ENCODE peak calls at places on chromosome 7, in seven cellular contexts. B is left ventricle myocardium inferior, X is upper lobe of left lung, R is heart left ventricle, Q is GM12878, S is sigmoid colon, W is keratinocyte. U is an unnamed sample.

GRCh38 chr7:105661625-105662024 is 80.3 kb upstream of the EFCAB10 start:
- DNase-seq in Q (no peak), B (no peak), X (no peak), S (no peak), W (no peak), R (no peak), U (no peak)

GRCh38 chr7:143214789-143215679 is 6.8 kb upstream of the TAS2R40 start:
- DNase-seq in X (peak; percentile 47), W (peak; percentile 38), Q (peak; percentile 50), R (no peak), B (no peak), S (peak; percentile 71), U (peak; percentile 72)

GRCh38 chr7:155371331-155371883 is 73.7 kb downstream of the INSIG1 start:
- DNase-seq in B (no peak), S (no peak), R (no peak), X (no peak), Q (no peak), W (no peak), U (no peak)

GRCh38 chr7:2802082-2802481 is 42.0 kb downstream of the GNA12 start:
- DNase-seq in Q (no peak), S (no peak), B (no peak), X (no peak), W (no peak), R (no peak), U (no peak)

GRCh38 chr7:158394936-158395335 is 192.7 kb downstream of the PTPRN2 start:
- DNase-seq in Q (no peak), R (no peak), S (no peak), W (no peak), B (peak; percentile 25), X (peak; percentile 36), U (peak; percentile 68)

GRCh38 chr7:109751241-109751640 is 1181.6 kb downstream of the DNAJB9 start:
- DNase-seq in W (no peak), X (no peak), B (no peak), R (no peak), S (no peak), Q (no peak), U (no peak)

GRCh38 chr7:47337531-47337930 is 244.4 kb downstream of the TNS3 start:
- DNase-seq in W (no peak), B (peak; percentile 51), X (peak; percentile 21), Q (peak; percentile 16), S (no peak), R (no peak), U (no peak)

GRCh38 chr7:63087575-63088190 is 911.0 kb upstream of the ZNF722 start:
- DNase-seq in R (no peak), Q (no peak), W (no peak), X (no peak), B (no peak), S (no peak), U (no peak)

GRCh38 chr7:15603124-15603523 is 41.3 kb upstream of the AGMO start:
- DNase-seq in W (no peak), Q (no peak), X (no peak), R (no peak), B (no peak), S (no peak), U (no peak)

GRCh38 chr7:70371652-70372051 is 760.3 kb upstream of the GALNT17 start:
- DNase-seq in W (no peak), Q (no peak), R (no peak), S (no peak), X (no peak), B (no peak), U (no peak)

GRCh38 chr7:107394831-107395230 is 75.0 kb upstream of the GPR22 start:
- DNase-seq in X (no peak), R (no peak), W (no peak), Q (no peak), S (no peak), B (no peak), U (no peak)

GRCh38 chr7:92833766-92834605 is 2.4 kb downstream of the CDK6 start:
- DNase-seq in X (peak; percentile 89), R (peak; percentile 91), B (peak; percentile 89), Q (no peak), S (peak; percentile 88), W (no peak), U (peak; percentile 82)

GRCh38 chr7:5591547-5591899 is 167.9 kb upstream of the TNRC18 start:
- DNase-seq in X (peak; percentile 43), Q (no peak), S (no peak), B (no peak), R (no peak), W (no peak), U (peak; percentile 68)

GRCh38 chr7:125169088-125169487 is 239.5 kb upstream of the POT1 start:
- DNase-seq in B (no peak), S (no peak), R (no peak), X (no peak), W (no peak), Q (no peak), U (no peak)

GRCh38 chr7:121411597-121411979 is 15.5 kb upstream of the FAM3C start:
- DNase-seq in R (no peak), X (no peak), W (no peak), S (no peak), B (no peak), Q (no peak), U (no peak)

DNA sequence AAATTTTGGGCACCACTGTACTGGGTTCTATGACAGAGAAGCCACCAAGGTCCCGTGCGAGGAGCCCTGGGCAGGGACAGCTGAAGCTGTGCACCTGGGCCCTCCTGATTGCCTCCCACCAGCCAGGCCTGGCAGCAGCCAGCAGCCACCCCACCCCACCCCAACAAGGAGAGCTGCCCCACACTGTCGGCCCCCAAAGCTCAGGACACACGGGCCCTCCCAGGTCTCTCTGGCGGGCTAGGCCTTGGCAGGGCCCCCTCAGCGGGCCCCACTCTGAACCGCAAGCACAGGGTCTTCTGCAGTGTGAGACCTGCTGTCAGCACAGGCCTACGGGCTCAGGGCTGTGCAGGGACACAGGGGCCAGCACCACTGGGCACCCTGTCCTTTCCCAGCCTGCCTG is 5.5 kb downstream of the GPR146 start:
- DNase-seq in W (no peak), B (no peak), S (no peak), X (no peak), R (no peak), Q (no peak), U (no peak)
- H3K4me1 ChIP-seq in W (peaks cover 2% of the 10 kb centered on the region), B (peaks cover 99% of the 10 kb centered on the region), S (peaks cover 45% of the 10 kb centered on the region), X (peaks cover 90% of the 10 kb centered on the region), R (peaks cover 2% of the 10 kb centered on the region), Q (peaks cover 8% of the 10 kb centered on the region), U (peaks cover 21% of the 10 kb centered on the region)

GRCh38 chr7:44633254-44634186 is 27.1 kb downstream of the OGDH start:
- DNase-seq in B (peak; percentile 52), W (no peak), X (peak; percentile 72), R (no peak), Q (peak; percentile 88), S (peak; percentile 88), U (peak; percentile 56)

GRCh38 chr7:44634187-44634838 is 27.9 kb downstream of the OGDH start:
- DNase-seq in Q (no peak), S (no peak), R (no peak), W (no peak), X (no peak), B (no peak), U (no peak)

GRCh38 chr7:44636041-44636580 is 29.7 kb downstream of the OGDH start:
- DNase-seq in R (no peak), X (peak; percentile 72), S (no peak), W (no peak), B (no peak), Q (no peak), U (no peak)

GRCh38 chr7:44636926-44637325 is 30.5 kb downstream of the OGDH start:
- DNase-seq in Q (no peak), R (no peak), B (no peak), S (no peak), X (no peak), W (no peak), U (no peak)

DNA sequence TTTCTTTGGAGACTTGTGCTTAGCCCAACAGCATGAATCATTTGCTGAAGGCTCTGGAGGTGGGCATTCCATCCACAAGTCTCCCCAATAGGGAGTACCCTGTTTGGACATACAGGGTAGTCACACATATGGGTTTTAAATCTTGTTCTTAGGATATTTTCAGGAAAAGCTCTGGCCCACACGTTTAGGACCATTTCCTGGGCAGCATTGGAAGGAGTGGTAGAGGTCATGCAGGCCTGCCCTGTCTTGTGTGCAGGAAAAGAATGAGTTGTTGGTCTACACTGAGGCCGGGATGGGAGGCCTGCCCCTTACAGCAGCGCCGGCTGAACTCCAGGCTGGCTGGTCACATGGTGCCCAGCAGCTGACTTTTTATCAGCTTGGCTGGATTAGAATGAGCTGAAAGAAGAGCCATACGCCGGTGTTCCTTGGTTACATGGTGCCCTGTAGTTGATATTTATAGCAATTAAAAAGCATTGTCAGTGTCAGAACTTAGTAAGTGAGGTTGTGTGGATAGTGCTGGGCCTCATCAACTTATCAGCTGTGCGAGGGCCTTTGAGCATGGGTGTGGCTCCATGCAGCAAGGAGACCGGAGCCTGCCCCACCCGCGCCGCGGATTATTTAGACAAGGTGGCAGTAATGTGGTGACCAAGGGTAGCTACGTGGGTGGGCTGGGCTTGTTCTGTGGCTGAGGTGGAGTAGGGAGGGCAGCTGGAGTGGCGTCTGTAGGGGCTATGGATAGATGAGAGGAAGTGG is 28.6 kb downstream of the OGDH start:
- DNase-seq in S (no peak), B (peak; percentile 67), W (no peak), Q (no peak), X (peak; percentile 58), R (no peak), U (peak; percentile 61)
- H3K4me1 ChIP-seq in S (peaks cover 76% of the 10 kb centered on the region), B (peaks cover 100% of the 10 kb centered on the region), W (peaks cover 58% of the 10 kb centered on the region), Q (peaks cover 87% of the 10 kb centered on the region), X (peaks cover 91% of the 10 kb centered on the region), R (peaks cover 4% of the 10 kb centered on the region), U (peaks cover 36% of the 10 kb centered on the region)

DNA sequence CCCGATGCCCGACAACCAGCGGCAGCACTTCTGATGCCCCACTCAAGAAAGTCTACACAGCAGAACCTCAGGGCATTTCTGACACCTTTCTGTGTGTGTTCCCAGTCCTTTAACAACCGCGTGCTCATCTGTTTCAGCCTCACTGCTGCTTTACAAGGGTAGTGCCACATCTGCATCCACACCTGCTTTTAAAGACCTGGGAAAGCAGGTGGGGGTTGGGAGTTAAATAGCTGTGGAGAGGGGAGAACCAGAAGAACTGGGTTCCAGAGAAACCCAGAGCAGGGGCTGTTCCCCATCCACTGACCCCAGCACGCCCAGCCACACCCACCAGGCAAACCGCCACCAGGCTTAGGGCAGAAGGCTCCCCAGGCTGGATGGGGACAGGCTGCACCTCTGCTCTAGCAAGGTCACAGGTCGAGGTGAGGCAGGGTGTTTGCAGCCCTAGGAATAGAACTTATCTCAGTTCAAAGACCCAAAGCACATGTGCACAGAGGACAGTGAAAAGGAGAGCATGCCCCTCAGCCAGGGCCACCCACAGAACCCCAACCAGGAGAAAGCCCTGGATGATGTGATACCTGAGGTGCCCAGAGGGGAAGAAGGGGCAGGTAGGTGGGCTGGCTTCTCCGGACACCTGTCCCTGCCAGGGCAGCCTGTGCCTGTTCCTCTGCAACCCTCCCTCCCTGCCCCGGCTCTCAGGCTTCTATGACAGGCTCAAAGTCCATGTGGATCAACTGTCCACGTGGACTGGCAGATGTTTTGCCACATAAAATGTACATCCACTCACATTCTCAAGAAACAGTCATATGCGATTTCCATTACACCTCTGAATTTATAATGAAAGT is 51.3 kb downstream of the COBL start:
- DNase-seq in X (no peak), R (no peak), B (no peak), Q (no peak), S (no peak), W (no peak), U (no peak)
- H3K4me1 ChIP-seq in X (peaks cover 6% of the 10 kb centered on the region), R (no peaks in the 10 kb centered on the region), B (peaks cover 49% of the 10 kb centered on the region), Q (no peaks in the 10 kb centered on the region), S (no peaks in the 10 kb centered on the region), W (peaks cover 10% of the 10 kb centered on the region), U (no peaks in the 10 kb centered on the region)

DNA sequence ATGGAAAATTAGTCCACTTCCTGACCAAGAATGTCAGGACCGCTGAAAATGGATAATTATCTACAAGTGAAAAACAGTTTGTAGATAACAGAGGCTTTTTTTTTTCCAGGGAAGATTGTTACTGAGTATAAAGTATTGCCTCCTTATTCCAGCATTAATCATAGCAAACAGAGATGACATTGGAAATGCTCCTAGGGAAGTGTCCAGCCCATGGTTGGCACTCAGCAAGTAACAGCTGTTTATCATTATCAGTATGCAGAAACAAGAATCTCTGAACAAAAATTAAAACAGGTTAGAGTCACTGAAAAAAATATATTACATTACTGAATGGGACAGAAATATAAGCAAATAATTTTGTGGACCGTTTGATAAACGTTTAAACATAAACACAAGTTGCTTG is 14.6 kb downstream of the FGL2 start:
- DNase-seq in B (no peak), W (no peak), Q (no peak), S (no peak), X (no peak), R (no peak), U (no peak)
- H3K4me1 ChIP-seq in B (peaks cover 10% of the 10 kb centered on the region), W (no peaks in the 10 kb centered on the region), Q (no peaks in the 10 kb centered on the region), S (peaks cover 16% of the 10 kb centered on the region), X (no peaks in the 10 kb centered on the region), R (no peaks in the 10 kb centered on the region), U (no peaks in the 10 kb centered on the region)

U was measured in testis.